ENCODE peak calls at places on chromosomes 5 and 9, in four cellular contexts. F is GM12891, R is K562, E is GM12878. Z is an unnamed sample.

GRCh38 chr5:157069949-157070348 is 11.0 kb upstream of the HAVCR1 start:
- DNase-seq in R (no peak), E (no peak), F (no peak), Z (no peak)

GRCh38 chr5:14665110-14665822 is 748 bp downstream of the OTULIN start:
- DNase-seq in F (no peak), E (no peak), R (peak; percentile 43), Z (peak; percentile 34)

GRCh38 chr5:147382776-147383175 is 127.1 kb downstream of the DPYSL3 start:
- DNase-seq in F (no peak), E (no peak), R (no peak), Z (no peak)

GRCh38 chr9:127779136-127779981 is 893 bp upstream of the SH2D3C start:
- DNase-seq in F (no peak), E (peak; percentile 79), R (no peak), Z (no peak)

GRCh38 chr5:34598177-34598794 is 57.8 kb upstream of the RAI14 start:
- DNase-seq in E (no peak), F (no peak), R (no peak), Z (no peak)

GRCh38 chr9:74497750-74498615 is 848 bp downstream of the RORB start:
- DNase-seq in E (no peak), F (peak; percentile 25), R (no peak), Z (no peak)

GRCh38 chr5:169439362-169439761 is 138.4 kb upstream of the SLIT3 start:
- DNase-seq in E (no peak), F (no peak), R (no peak), Z (no peak)

GRCh38 chr9:37381094-37381741 is 41.3 kb upstream of the GRHPR start:
- DNase-seq in F (no peak), E (no peak), R (no peak), Z (no peak)

GRCh38 chr9:14372437-14373318 is 58.7 kb upstream of the NFIB start:
- DNase-seq in R (peak; percentile 31), F (no peak), E (no peak), Z (no peak)

DNA sequence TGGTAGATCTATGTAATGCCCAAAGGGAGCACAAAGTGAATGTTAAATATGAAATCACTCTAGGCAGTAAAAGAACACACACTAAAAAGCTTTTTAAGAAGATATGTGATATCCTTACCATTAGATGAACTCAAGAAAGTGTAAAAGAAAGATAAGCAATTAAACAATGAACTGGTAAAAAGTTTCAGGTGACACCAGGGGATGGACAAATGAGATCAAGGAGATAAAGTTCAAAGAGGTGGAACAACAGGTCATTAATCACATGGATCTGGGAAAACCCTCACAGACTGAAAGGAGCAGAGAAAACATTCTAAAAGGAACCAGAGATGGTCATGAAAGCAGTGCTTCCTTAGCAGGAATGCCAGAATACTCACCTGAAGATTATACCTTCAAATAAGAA is 40.7 kb downstream of the LHFPL2 start:
- DNase-seq in F (no peak), R (no peak), E (no peak), Z (no peak)
- TF ChIP-seq SPI1 in F (no peak), R (no peak), E (no peak), Z (no peak)

DNA sequence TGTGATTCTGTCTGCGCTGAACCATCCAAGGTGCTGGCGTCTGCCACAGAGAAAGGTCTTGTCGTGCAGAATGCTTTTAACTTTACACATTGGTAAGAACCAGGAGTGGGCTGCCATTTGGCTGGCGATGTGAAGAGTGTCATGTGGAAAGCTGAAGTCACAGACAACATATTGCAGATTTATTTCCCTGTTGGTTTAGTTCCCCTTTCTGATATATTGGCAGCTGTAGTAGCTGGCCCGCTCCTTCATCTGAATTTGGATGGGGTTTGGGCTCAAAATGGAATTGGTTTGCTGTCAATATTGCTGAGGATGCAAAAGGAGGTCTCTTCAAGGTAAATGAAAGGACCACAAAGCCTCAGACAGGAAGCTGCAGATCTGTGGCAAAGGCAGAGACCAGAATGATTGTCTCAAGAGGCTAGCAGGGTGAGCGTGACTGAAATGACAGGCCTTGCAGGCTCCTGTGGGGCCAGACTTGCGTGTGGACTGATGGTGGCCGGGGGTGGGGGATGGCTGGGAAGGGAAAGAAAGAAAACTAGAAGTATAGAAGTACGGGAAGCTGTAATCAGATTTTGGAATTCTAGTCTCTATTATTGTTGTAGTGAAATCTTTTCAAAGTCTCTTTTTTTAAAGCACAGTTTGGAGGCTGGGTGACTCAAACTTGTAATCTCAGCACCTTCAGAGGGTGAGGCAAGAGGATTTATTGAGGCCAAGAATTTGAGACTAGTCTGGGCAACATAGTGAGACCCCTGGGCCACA is 25.1 kb upstream of the CD180 start:
- DNase-seq in F (no peak), E (no peak), R (no peak), Z (no peak)
- TF ChIP-seq SPI1 in F (peak; percentile 7), E (no peak), R (no peak), Z (no peak)

DNA sequence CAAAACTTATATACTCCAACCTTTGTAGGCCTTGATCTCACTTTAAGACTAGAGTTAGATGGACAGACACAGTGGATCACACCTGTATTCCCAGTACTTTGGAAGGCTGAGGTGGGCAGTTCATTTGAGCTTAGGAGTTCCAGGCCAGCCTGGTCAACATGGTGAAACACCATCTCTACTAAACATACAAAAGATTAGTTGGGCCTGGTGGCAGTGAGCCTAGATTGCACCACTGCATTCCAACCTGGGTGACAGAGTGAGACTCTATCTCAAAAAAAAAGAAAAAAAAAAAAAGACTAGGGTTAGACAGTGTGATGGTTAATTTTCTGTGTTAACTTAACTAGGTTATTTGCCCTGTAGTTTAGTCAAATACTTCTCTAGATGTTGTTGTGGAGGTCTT is 74.1 kb downstream of the CFAP95 start:
- DNase-seq in R (no peak), F (no peak), E (no peak), Z (no peak)
- TF ChIP-seq SPI1 in R (no peak), F (no peak), E (no peak), Z (no peak)

GRCh38 chr9:26975728-26976707 is 19.8 kb downstream of the IFT74 start:
- DNase-seq in R (peak; percentile 8), F (no peak), E (no peak), Z (no peak)
- TF ChIP-seq SPI1 in R (no peak), F (no peak), E (no peak), Z (no peak)

DNA sequence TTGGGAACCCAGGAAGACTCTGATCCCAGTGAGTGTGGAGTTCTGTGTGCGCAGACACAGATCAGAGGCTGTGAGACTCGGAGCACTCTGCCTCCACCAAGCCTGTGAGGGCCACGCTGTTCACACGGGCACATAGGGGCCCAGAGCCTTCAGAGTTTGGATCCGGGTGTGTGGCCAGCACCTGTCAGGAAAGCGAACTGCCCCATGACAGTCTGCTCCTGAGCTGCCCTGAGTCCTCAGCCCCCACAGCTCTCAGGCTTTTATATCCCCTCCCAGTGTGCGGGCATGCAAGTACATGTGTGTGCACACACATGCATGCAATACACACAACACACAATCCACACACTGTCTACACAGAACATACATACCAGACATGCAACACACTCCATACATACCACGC is 161.8 kb upstream of the IRX2 start:
- DNase-seq in F (no peak), E (no peak), R (no peak), Z (no peak)
- TF ChIP-seq SPI1 in F (no peak), E (no peak), R (no peak), Z (no peak)

DNA sequence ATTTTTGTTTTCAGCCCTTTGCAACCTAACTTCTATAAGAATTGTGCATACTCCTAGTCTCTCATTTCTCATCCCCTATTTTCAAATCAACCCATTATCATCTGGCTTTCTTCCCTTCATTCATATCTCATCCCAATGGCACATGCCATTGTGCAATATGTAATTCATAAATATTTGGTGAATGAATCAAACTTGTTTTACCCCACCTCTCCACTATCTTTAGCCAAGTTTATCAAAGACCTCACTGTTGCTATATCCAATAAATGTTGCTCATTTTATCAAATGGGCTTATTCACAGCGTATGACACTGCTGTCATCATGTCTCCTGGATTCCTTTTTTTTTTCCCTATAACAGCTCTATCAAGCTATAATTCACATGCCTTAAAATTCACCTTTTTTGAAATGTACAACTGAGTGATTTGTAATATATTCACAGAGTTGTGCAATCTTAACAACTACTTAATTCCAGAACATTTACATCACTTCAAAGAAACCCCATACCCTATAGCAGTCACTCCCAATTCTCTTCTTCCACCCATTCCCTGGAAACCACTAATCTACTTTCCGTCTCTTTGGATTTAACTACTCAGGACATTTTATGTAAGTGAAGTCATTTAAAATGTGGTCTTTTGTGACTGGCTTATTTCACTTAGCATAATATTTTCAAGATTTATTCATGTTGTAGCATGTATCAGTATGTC is 214.4 kb upstream of the PAPPA start:
- DNase-seq in F (no peak), E (no peak), R (no peak), Z (no peak)
- TF ChIP-seq SPI1 in F (no peak), E (no peak), R (no peak), Z (no peak)

GRCh38 chr5:141821430-141821925 is 56.7 kb downstream of the PCDH1 start:
- DNase-seq in F (no peak), E (no peak), R (peak; percentile 79), Z (no peak)
- TF ChIP-seq SPI1 in F (no peak), E (no peak), R (no peak), Z (no peak)

GRCh38 chr9:89837911-89838310 is 233.1 kb downstream of the GADD45G start:
- DNase-seq in R (no peak), F (no peak), E (no peak), Z (no peak)
- TF ChIP-seq SPI1 in R (no peak), F (no peak), E (no peak), Z (no peak)

DNA sequence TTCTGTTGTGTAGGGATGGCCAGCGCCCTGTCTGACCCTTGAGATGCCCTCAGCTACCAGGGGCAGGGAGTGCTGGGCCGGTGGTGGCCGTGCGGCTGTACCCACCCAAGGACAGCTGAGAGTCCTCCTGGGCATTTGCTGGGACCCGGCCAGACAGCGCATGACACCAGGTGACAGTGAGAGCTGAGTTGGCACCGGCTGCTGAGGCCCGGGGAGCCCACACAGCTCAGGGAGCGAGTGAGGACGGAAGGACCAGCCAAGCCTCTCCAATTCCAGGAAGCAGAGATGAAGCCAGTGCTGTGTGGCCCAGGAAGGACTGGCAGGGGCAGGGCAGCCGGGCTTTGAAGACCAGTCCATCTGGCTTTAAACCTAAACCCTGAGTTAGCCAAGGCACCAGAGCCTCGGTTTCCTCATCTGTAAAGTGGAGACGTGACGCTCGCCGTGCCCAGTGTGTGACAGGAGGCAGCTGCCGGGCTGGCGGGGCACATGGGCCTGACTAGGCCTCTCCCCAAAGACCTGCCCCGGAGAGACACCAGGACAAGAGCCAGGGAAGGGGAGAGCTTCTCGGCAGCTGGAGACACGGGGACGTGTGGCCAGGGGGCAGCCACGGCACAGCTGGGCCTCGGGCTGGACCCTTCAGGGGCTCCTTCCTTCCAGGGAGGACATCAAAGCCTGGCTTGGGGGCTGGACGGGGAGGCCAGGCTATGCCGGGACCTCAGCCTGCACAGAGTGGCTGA is 3.0 kb upstream of the AGPAT2 start:
- DNase-seq in F (no peak), E (no peak), R (no peak), Z (no peak)
- TF ChIP-seq SPI1 in F (no peak), E (no peak), R (no peak), Z (no peak)

GRCh38 chr5:68683632-68684035 is 410.2 kb upstream of the SLC30A5 start:
- DNase-seq in F (no peak), R (no peak), E (no peak), Z (no peak)
- TF ChIP-seq SPI1 in F (no peak), R (no peak), E (no peak), Z (no peak)

Z was measured in HL-60.